ENCODE peak calls at places on chromosomes 6 and 20, in eight cellular contexts. Q, N, C, I, R, M, Z and P are unnamed samples.

GRCh38 chr20:14193885-14194284 is 143.5 kb downstream of the FLRT3 start:
- DNase-seq in Q (no peak), N (no peak), C (no peak), I (no peak), R (no peak), M (no peak), Z (no peak), P (no peak)

GRCh38 chr6:103002282-103002681 is 1608.8 kb downstream of the GRIK2 start:
- DNase-seq in Q (no peak), N (no peak), C (no peak), I (no peak), R (no peak), M (no peak), Z (no peak), P (no peak)

GRCh38 chr6:138654715-138655634 is 118.6 kb upstream of the CCDC28A start:
- DNase-seq in Q (no peak), N (no peak), C (no peak), I (no peak), R (no peak), M (no peak), Z (no peak), P (no peak)

GRCh38 chr20:47675190-47676142 is 109.8 kb downstream of the SULF2 start:
- DNase-seq in Q (no peak), N (no peak), C (no peak), I (no peak), R (no peak), M (no peak), Z (no peak), P (no peak)

GRCh38 chr6:2599817-2600216 is 150.9 kb downstream of the MYLK4 start:
- DNase-seq in Q (no peak), N (no peak), C (no peak), I (no peak), R (no peak), M (no peak), Z (no peak), P (no peak)

GRCh38 chr6:10626154-10626741 is 68.2 kb downstream of the C6orf52 start:
- DNase-seq in Q (no peak), N (no peak), C (no peak), I (no peak), R (no peak), M (no peak), Z (no peak), P (no peak)

GRCh38 chr6:36139431-36139830 is 9.1 kb downstream of the MAPK13 start:
- DNase-seq in Q (no peak), N (no peak), C (no peak), I (no peak), R (peak), M (no peak), Z (no peak), P (no peak)

GRCh38 chr6:44576132-44576601 is 188.7 kb downstream of the CDC5L start:
- DNase-seq in Q (no peak), N (no peak), C (no peak), I (no peak), R (no peak), M (no peak), Z (no peak), P (no peak)

GRCh38 chr6:139173172-139173571 is 38.3 kb downstream of the HECA start:
- DNase-seq in Q (no peak), N (no peak), C (no peak), I (no peak), R (no peak), M (no peak), Z (no peak), P (peak)

GRCh38 chr6:128025478-128025877 is 124.6 kb upstream of the THEMIS start:
- DNase-seq in Q (no peak), N (no peak), C (no peak), I (no peak), R (no peak), M (no peak), Z (no peak), P (no peak)

GRCh38 chr6:158573542-158573931 is 13.6 kb downstream of the TMEM181 start:
- DNase-seq in Q (no peak), N (no peak), C (no peak), I (no peak), R (no peak), M (no peak), Z (no peak), P (no peak)

GRCh38 chr6:24858154-24858801 is 59.6 kb upstream of the ARMH2 start:
- DNase-seq in Q (no peak), N (no peak), C (no peak), I (no peak), R (no peak), M (peak), Z (no peak), P (peak)

GRCh38 chr6:140849441-140849840 is 1283.3 kb upstream of the GJE1 start:
- DNase-seq in Q (no peak), N (no peak), C (no peak), I (no peak), R (no peak), M (no peak), Z (no peak), P (no peak)

GRCh38 chr20:12047838-12048432 is 130.2 kb downstream of the BTBD3 start:
- DNase-seq in Q (no peak), N (no peak), C (no peak), I (no peak), R (no peak), M (no peak), Z (no peak), P (no peak)

GRCh38 chr20:32535953-32536823 is 48.9 kb downstream of the NOL4L start:
- DNase-seq in Q (peak), N (peak), C (peak), I (no peak), R (peak), M (peak), Z (peak), P (peak)

GRCh38 chr20:35556871-35557270 is 15.0 kb downstream of the ERGIC3 start:
- DNase-seq in Q (no peak), N (no peak), C (no peak), I (no peak), R (no peak), M (no peak), Z (no peak), P (no peak)

GRCh38 chr6:47235964-47236760 is 73.5 kb downstream of the TNFRSF21 start:
- DNase-seq in Q (no peak), N (no peak), C (no peak), I (no peak), R (no peak), M (peak), Z (no peak), P (peak)

GRCh38 chr6:46042355-46042999 is 26.8 kb upstream of the CLIC5 start:
- DNase-seq in Q (no peak), N (no peak), C (no peak), I (no peak), R (peak), M (peak), Z (peak), P (peak)

GRCh38 chr6:38113810-38114577 is 294.5 kb downstream of the ZFAND3 start:
- DNase-seq in Q (no peak), N (no peak), C (no peak), I (no peak), R (no peak), M (no peak), Z (no peak), P (no peak)

GRCh38 chr6:7566031-7566556 is 23.9 kb upstream of the SNRNP48 start:
- DNase-seq in Q (no peak), N (no peak), C (no peak), I (no peak), R (no peak), M (no peak), Z (no peak), P (no peak)

GRCh38 chr20:6920991-6921613 is 153.6 kb downstream of the BMP2 start:
- DNase-seq in Q (no peak), N (no peak), C (no peak), I (no peak), R (peak), M (no peak), Z (no peak), P (peak)